ENCODE peak calls at places on chromosomes 5 and 9, in five cellular contexts. One of them, this sample, is unnamed.

GRCh38 chr9:136564379-136564988 is 18.6 kb upstream of the NOTCH1 start:
- DNase-seq in esophagus squamous epithelium: no peak
- DNase-seq in uterus: peak
- DNase-seq in NB4: peak
- DNase-seq in A549: no peak
- DNase-seq in this sample: no peak

GRCh38 chr5:15794117-15794985 is 294.4 kb downstream of the FBXL7 start:
- DNase-seq in A549: no peak
- DNase-seq in NB4: no peak
- DNase-seq in esophagus squamous epithelium: no peak
- DNase-seq in uterus: no peak
- DNase-seq in this sample: no peak

GRCh38 chr5:163434410-163434866 is 3.0 kb upstream of the CCNG1 start:
- DNase-seq in NB4: no peak
- DNase-seq in esophagus squamous epithelium: no peak
- DNase-seq in uterus: no peak
- DNase-seq in A549: peak
- DNase-seq in this sample: peak

GRCh38 chr9:123637940-123638634 is 282.1 kb downstream of the CRB2 start:
- DNase-seq in uterus: no peak
- DNase-seq in NB4: peak
- DNase-seq in esophagus squamous epithelium: no peak
- DNase-seq in A549: no peak
- DNase-seq in this sample: no peak

GRCh38 chr9:120531683-120532300 is 48.2 kb downstream of the CDK5RAP2 start:
- DNase-seq in A549: peak
- DNase-seq in uterus: no peak
- DNase-seq in NB4: peak
- DNase-seq in esophagus squamous epithelium: no peak
- DNase-seq in this sample: no peak

GRCh38 chr9:6758418-6759113 is 793 bp downstream of the KDM4C start:
- DNase-seq in esophagus squamous epithelium: no peak
- DNase-seq in A549: peak
- DNase-seq in uterus: peak
- DNase-seq in NB4: peak
- DNase-seq in this sample: peak

GRCh38 chr9:110114888-110115259 is 93.1 kb downstream of the C9orf152 start:
- DNase-seq in uterus: no peak
- DNase-seq in A549: no peak
- DNase-seq in esophagus squamous epithelium: no peak
- DNase-seq in NB4: no peak
- DNase-seq in this sample: no peak

GRCh38 chr9:7996558-7996957 is 197.0 kb upstream of the DMAC1 start:
- DNase-seq in esophagus squamous epithelium: no peak
- DNase-seq in uterus: no peak
- DNase-seq in A549: no peak
- DNase-seq in NB4: no peak
- DNase-seq in this sample: no peak

GRCh38 chr5:105752801-105753200 is 1917.9 kb downstream of the EFNA5 start:
- DNase-seq in uterus: no peak
- DNase-seq in NB4: no peak
- DNase-seq in A549: no peak
- DNase-seq in esophagus squamous epithelium: no peak
- DNase-seq in this sample: no peak

GRCh38 chr9:34648673-34649072 is 2.2 kb downstream of the GALT start:
- DNase-seq in NB4: no peak
- DNase-seq in A549: no peak
- DNase-seq in esophagus squamous epithelium: no peak
- DNase-seq in uterus: no peak
- DNase-seq in this sample: no peak

GRCh38 chr5:14871573-14872069 is at the start of gene ANKH:
- DNase-seq in NB4: peak
- DNase-seq in A549: peak
- DNase-seq in esophagus squamous epithelium: peak
- DNase-seq in uterus: peak
- DNase-seq in this sample: peak

GRCh38 chr5:14852779-14853178 is 18.8 kb downstream of the ANKH start:
- DNase-seq in NB4: no peak
- DNase-seq in esophagus squamous epithelium: no peak
- DNase-seq in uterus: no peak
- DNase-seq in A549: no peak
- DNase-seq in this sample: no peak

GRCh38 chr5:107563957-107564544 is 106.7 kb downstream of the EFNA5 start:
- DNase-seq in A549: no peak
- DNase-seq in esophagus squamous epithelium: no peak
- DNase-seq in NB4: no peak
- DNase-seq in uterus: no peak
- DNase-seq in this sample: no peak

GRCh38 chr5:89301572-89302025 is 418.6 kb upstream of the MEF2C start:
- DNase-seq in A549: no peak
- DNase-seq in NB4: no peak
- DNase-seq in esophagus squamous epithelium: no peak
- DNase-seq in uterus: no peak
- DNase-seq in this sample: no peak

GRCh38 chr9:120875643-120875953 is 1.4 kb downstream of the PHF19 start:
- DNase-seq in uterus: no peak
- DNase-seq in esophagus squamous epithelium: no peak
- DNase-seq in NB4: no peak
- DNase-seq in A549: no peak
- DNase-seq in this sample: no peak

GRCh38 chr9:108844391-108844790 is 11.4 kb downstream of the ACTL7B start:
- DNase-seq in esophagus squamous epithelium: no peak
- DNase-seq in uterus: no peak
- DNase-seq in A549: no peak
- DNase-seq in NB4: no peak
- DNase-seq in this sample: no peak

GRCh38 chr9:95031711-95032461 is 285.6 kb downstream of the FANCC start:
- DNase-seq in A549: no peak
- DNase-seq in uterus: no peak
- DNase-seq in NB4: no peak
- DNase-seq in esophagus squamous epithelium: no peak
- DNase-seq in this sample: no peak

DNA sequence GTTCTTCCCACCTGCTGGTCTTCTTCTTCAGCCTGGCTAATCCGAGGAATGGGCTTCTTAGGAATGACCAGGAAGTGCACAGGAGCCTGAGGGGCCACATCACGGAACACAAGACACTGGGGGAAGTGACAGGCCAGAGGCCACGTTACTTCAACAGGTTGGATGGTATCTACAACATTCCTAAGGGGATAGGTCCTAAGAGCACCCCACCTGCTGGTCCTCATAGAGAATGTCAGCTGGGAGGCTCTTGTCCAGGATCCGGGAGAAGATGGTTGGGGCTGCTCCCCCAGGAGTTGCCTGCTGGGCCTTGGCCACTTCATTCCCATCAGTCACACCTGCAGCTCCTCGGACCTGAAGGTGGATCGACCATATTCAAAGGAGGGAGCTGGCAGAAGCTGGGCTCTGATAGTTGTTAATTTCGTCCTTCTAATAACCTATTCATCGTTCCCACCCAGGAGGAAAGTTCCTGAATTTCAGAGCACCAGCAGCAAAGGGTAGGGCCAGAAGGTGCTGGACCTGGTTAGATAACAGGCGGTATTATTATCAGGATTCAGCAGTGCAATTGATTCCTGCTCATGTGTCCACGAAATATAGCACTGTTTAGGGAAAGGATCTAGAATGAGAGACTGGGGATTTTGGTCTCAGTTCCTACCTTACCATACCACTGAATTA is 1.3 kb downstream of the HINT2 start:
- DNase-seq in NB4: peak
- DNase-seq in A549: peak
- DNase-seq in esophagus squamous epithelium: no peak
- DNase-seq in uterus: no peak
- DNase-seq in this sample: no peak
- TF ChIP-seq CTCF in NB4: no peak
- TF ChIP-seq CTCF in A549: peak
- TF ChIP-seq CTCF in esophagus squamous epithelium: no peak
- TF ChIP-seq CTCF in uterus: no peak
- TF ChIP-seq CTCF in this sample: no peak

GRCh38 chr9:113275147-113276131 is at the start of the genes CDC26 and PRPF4:
- DNase-seq in uterus: peak
- DNase-seq in A549: peak
- DNase-seq in esophagus squamous epithelium: peak
- DNase-seq in NB4: peak
- DNase-seq in this sample: peak
- TF ChIP-seq POLR2A in uterus: peak
- TF ChIP-seq POLR2A in A549: peak
- TF ChIP-seq POLR2A in esophagus squamous epithelium: peak
- TF ChIP-seq POLR2A in NB4: peak
- TF ChIP-seq POLR2A in this sample: peak

DNA sequence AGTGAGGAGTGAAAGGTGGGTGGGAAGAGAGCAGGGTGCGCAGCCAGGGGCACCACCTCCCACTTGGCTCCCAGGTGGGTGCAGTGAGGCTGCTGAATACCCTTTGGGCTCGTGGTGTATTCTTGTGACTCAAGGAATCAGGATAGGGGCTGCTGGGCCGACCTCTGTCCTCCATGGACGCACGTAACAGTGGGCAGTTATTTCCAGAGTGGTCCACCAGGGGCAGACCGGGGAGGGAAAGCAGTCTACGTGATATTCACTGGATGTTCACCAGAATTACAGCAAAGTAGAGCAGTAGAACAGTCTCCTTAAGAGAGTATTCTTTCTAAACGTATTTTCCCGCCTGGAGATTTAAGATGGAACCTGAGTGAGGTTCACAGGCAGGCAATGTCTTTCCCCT is 88.5 kb downstream of the SYK start:
- DNase-seq in NB4: no peak
- DNase-seq in uterus: no peak
- DNase-seq in A549: peak
- DNase-seq in esophagus squamous epithelium: no peak
- DNase-seq in this sample: no peak
- TF ChIP-seq CTCF in NB4: peak
- TF ChIP-seq CTCF in uterus: no peak
- TF ChIP-seq CTCF in A549: no peak
- TF ChIP-seq CTCF in esophagus squamous epithelium: no peak
- TF ChIP-seq CTCF in this sample: no peak

GRCh38 chr9:132944294-132945185 is at the start of gene TSC1:
- DNase-seq in NB4: peak
- DNase-seq in A549: peak
- DNase-seq in esophagus squamous epithelium: peak
- DNase-seq in uterus: peak
- DNase-seq in this sample: peak
- TF ChIP-seq POLR2A in NB4: peak
- TF ChIP-seq POLR2A in A549: peak
- TF ChIP-seq POLR2A in esophagus squamous epithelium: peak
- TF ChIP-seq POLR2A in uterus: peak
- TF ChIP-seq POLR2A in this sample: peak

DNA sequence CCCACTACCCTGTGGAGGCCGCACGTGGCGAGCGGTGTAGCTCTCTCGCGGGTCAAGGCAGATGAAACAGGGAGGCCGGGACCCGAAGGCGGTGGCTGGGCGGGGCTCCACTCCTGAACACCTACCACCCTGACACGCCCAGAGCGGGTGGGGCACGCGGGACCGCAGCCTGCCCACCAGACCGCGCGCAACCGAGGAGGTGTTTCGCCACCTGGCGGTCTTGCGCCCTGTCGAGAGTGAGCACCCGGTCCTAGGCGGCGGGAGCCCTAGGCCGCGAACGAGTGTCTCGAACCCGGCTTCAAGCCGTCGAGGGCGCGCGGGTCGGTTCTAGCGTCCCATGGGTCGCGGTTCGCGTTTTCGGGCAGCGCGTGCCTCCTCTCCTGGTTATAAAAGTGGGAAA is 2.2 kb upstream of the EXOSC3 start:
- DNase-seq in esophagus squamous epithelium: no peak
- DNase-seq in A549: no peak
- DNase-seq in NB4: no peak
- DNase-seq in uterus: no peak
- DNase-seq in this sample: no peak
- TF ChIP-seq CTCF in esophagus squamous epithelium: no peak
- TF ChIP-seq CTCF in A549: no peak
- TF ChIP-seq CTCF in NB4: no peak
- TF ChIP-seq CTCF in uterus: no peak
- TF ChIP-seq CTCF in this sample: no peak

DNA sequence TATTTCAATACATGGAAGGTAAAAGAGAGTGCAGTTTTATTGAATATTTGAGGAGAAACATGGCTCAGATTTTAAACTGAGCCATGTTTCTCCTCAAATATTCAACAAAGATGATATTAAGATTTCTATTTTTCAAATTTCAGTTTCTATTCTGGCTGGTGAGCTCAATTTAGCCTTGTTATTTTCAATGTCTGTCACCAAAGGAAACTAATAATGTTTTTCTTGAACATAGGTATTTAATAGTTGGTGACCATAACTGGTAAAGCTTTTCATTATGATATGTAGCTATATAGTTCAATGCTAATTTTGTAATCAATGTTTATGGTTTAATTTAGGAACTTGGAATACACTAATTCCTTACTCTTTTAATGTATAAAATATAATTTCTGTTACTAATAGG is 177.4 kb downstream of the FER start:
- DNase-seq in uterus: no peak
- DNase-seq in esophagus squamous epithelium: no peak
- DNase-seq in NB4: no peak
- DNase-seq in A549: no peak
- DNase-seq in this sample: no peak
- TF ChIP-seq POLR2A in uterus: no peak
- TF ChIP-seq POLR2A in esophagus squamous epithelium: no peak
- TF ChIP-seq POLR2A in NB4: no peak
- TF ChIP-seq POLR2A in A549: no peak
- TF ChIP-seq POLR2A in this sample: no peak

DNA sequence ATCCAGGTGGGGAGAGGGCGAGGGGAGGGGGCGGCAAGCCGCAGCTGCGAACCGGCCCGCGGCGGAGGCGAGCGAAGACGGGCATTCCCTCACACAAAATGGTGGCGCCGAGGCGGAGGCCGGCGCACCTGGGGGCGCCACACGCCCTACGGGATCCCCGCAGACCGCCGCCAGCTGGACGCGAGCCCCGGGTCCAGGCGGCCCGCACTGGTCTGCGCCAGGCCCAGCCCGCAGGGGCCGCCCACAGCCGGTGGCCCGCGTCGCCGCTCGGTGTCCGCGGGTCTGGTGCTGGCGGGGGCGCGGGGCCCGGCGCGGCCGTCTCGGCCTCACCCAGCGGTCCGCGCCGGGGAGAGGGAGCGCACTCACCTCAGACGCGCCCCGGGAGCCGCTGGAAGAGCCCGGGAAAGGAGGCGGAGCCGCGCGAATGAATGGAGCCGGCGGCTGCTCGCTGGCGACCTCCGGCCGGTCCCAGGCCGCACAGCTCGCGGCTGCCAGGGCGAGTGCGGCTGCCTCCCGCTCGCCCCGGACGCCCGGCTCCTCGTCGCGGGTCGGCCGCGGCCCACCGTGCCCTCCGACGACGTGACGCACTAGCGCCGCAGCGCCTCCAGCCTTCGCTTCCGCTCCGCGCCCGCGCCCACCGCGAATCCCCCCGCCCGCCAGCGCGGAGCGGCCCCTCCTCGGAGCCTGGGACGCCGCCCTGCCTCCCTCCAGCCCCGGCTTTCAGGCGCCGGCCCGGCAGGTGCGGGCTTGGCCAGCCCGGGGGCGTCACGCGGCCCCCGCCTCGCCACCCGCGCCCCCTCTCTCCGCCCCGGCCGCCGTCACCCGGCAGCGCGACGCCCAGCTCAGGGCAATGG is at the start of gene FAM169A:
- DNase-seq in NB4: no peak
- DNase-seq in uterus: no peak
- DNase-seq in esophagus squamous epithelium: no peak
- DNase-seq in A549: peak
- DNase-seq in this sample: peak
- TF ChIP-seq CTCF in NB4: no peak
- TF ChIP-seq CTCF in uterus: no peak
- TF ChIP-seq CTCF in esophagus squamous epithelium: no peak
- TF ChIP-seq CTCF in A549: peak
- TF ChIP-seq CTCF in this sample: no peak